ENCODE peak calls at places on chromosomes 3 and 15, in five cellular contexts. Z is fibroblast of the aortic adventitia, W is skeletal muscle cell, F is GM12865, O is neural progenitor cell. T is an unnamed sample.

GRCh38 chr3:59791774-59792308 is 742.0 kb upstream of the CFAP20DC start:
- DNase-seq in Z (no peak), W (no peak), F (no peak), O (no peak), T (no peak)

GRCh38 chr3:10599444-10599843 is 94.1 kb upstream of the ATP2B2 start:
- DNase-seq in Z (no peak), W (no peak), F (no peak), O (no peak), T (no peak)

GRCh38 chr3:108076564-108076963 is 14.3 kb downstream of the CD47 start:
- DNase-seq in Z (no peak), W (no peak), F (no peak), O (no peak), T (no peak)

GRCh38 chr3:133262371-133262770 is 137.5 kb upstream of the BFSP2 start:
- DNase-seq in Z (no peak), W (no peak), F (no peak), O (no peak), T (no peak)

GRCh38 chr15:59492389-59493377 is 54.7 kb downstream of the FAM81A start:
- DNase-seq in Z (peak), W (peak), F (peak), O (peak), T (peak)

GRCh38 chr3:135905058-135905724 is 60.3 kb upstream of the PPP2R3A start:
- DNase-seq in Z (peak), W (no peak), F (no peak), O (peak), T (no peak)

GRCh38 chr3:151145713-151146070 is 57.3 kb downstream of the GPR171 start:
- DNase-seq in Z (no peak), W (no peak), F (no peak), O (no peak), T (no peak)

GRCh38 chr15:63218114-63218808 is 28.9 kb downstream of the RAB8B start:
- DNase-seq in Z (peak), W (no peak), F (no peak), O (no peak), T (peak)

GRCh38 chr15:99979371-99979770 is 246.1 kb upstream of the LYSMD4 start:
- DNase-seq in Z (no peak), W (no peak), F (no peak), O (no peak), T (no peak)

GRCh38 chr15:39919740-39920509 is at the start of gene GPR176:
- DNase-seq in Z (peak), W (peak), F (no peak), O (peak), T (peak)

GRCh38 chr3:123424321-123424998 is 24.4 kb downstream of the ADCY5 start:
- DNase-seq in Z (peak), W (no peak), F (no peak), O (no peak), T (no peak)

GRCh38 chr15:71748327-71748726 is 62.0 kb upstream of the NR2E3 start:
- DNase-seq in Z (no peak), W (no peak), F (peak), O (no peak), T (peak)

GRCh38 chr3:174377096-174377495 is 482.0 kb upstream of the NAALADL2 start:
- DNase-seq in Z (no peak), W (no peak), F (no peak), O (no peak), T (no peak)

GRCh38 chr3:150545419-150546225 is 674 bp downstream of the SERP1 start:
- DNase-seq in Z (peak), W (no peak), F (peak), O (peak), T (no peak)

GRCh38 chr3:171284308-171285075 is 175.7 kb downstream of the TNIK start:
- DNase-seq in Z (peak), W (peak), F (peak), O (no peak), T (peak)

GRCh38 chr3:11600501-11601282 is 43.0 kb downstream of the VGLL4 start:
- DNase-seq in Z (peak), W (peak), F (no peak), O (peak), T (peak)

GRCh38 chr15:85312925-85313324 is 67.5 kb upstream of the AKAP13 start:
- DNase-seq in Z (peak), W (no peak), F (no peak), O (no peak), T (no peak)

GRCh38 chr15:52511084-52511483 is 17.6 kb downstream of the MYO5A start:
- DNase-seq in Z (no peak), W (no peak), F (no peak), O (no peak), T (no peak)

GRCh38 chr15:66838202-66838601 is 136.2 kb downstream of the SMAD6 start:
- DNase-seq in Z (no peak), W (no peak), F (no peak), O (no peak), T (no peak)

GRCh38 chr3:186254676-186255665 is 107.1 kb downstream of the DGKG start:
- DNase-seq in Z (no peak), W (no peak), F (peak), O (no peak), T (no peak)

GRCh38 chr3:54600441-54601204 is 327.2 kb downstream of the LRTM1 start:
- DNase-seq in Z (no peak), W (no peak), F (no peak), O (peak), T (no peak)

GRCh38 chr15:58410353-58410752 is 21.4 kb upstream of the LIPC start:
- DNase-seq in Z (peak), W (no peak), F (peak), O (no peak), T (no peak)

GRCh38 chr3:105523496-105523895 is 156.8 kb downstream of the ALCAM start:
- DNase-seq in Z (no peak), W (no peak), F (no peak), O (no peak), T (no peak)

GRCh38 chr3:58564456-58565160 is 12.6 kb downstream of the FAM107A start:
- DNase-seq in Z (peak), W (peak), F (no peak), O (no peak), T (peak)

GRCh38 chr3:107767897-107768605 is 245.3 kb downstream of the BBX start:
- DNase-seq in Z (peak), W (no peak), F (no peak), O (no peak), T (no peak)

GRCh38 chr3:42651248-42652091 is 2.0 kb upstream of the ZBTB47 start:
- DNase-seq in Z (peak), W (no peak), F (no peak), O (no peak), T (peak)

GRCh38 chr15:66854012-66854965 is 152.3 kb downstream of the SMAD6 start:
- DNase-seq in Z (no peak), W (no peak), F (no peak), O (no peak), T (no peak)

GRCh38 chr15:40054746-40055575 is 16.0 kb upstream of the SRP14 start:
- DNase-seq in Z (peak), W (peak), F (peak), O (peak), T (peak)

GRCh38 chr15:31228980-31229826 is 97.4 kb upstream of the KLF13 start:
- DNase-seq in Z (no peak), W (no peak), F (peak), O (peak), T (no peak)

GRCh38 chr15:57158997-57159668 is 217.2 kb upstream of the CGNL1 start:
- DNase-seq in Z (no peak), W (no peak), F (no peak), O (no peak), T (no peak)

GRCh38 chr3:46245155-46245554 is 2.9 kb downstream of the CCR3 start:
- DNase-seq in Z (no peak), W (no peak), F (no peak), O (no peak), T (no peak)

GRCh38 chr3:123793425-123793824 is 90.7 kb downstream of the MYLK start:
- DNase-seq in Z (no peak), W (no peak), F (no peak), O (no peak), T (no peak)

GRCh38 chr15:87604857-87605446 is 651.6 kb downstream of the NTRK3 start:
- DNase-seq in Z (peak), W (no peak), F (peak), O (peak), T (no peak)
- H3K4me3 ChIP-seq in Z (no peak), W (no peak), F (no peak), O (no peak), T (no peak)

GRCh38 chr3:48518069-48518468 is 14.1 kb upstream of the SHISA5 start:
- DNase-seq in Z (no peak), W (no peak), F (no peak), O (no peak), T (no peak)

GRCh38 chr3:48519244-48519643 is 15.3 kb upstream of the SHISA5 start:
- DNase-seq in Z (no peak), W (no peak), F (no peak), O (no peak), T (no peak)

GRCh38 chr3:48514431-48515227 is 10.7 kb upstream of the SHISA5 start:
- DNase-seq in Z (no peak), W (no peak), F (peak), O (no peak), T (no peak)

GRCh38 chr3:48518755-48519154 is 14.8 kb upstream of the SHISA5 start:
- DNase-seq in Z (no peak), W (no peak), F (no peak), O (no peak), T (no peak)

GRCh38 chr3:48516571-48516970 is 12.6 kb upstream of the SHISA5 start:
- DNase-seq in Z (no peak), W (no peak), F (no peak), O (no peak), T (no peak)
- H3K4me3 ChIP-seq in Z (no peak), W (no peak), F (no peak), O (no peak), T (no peak)

DNA sequence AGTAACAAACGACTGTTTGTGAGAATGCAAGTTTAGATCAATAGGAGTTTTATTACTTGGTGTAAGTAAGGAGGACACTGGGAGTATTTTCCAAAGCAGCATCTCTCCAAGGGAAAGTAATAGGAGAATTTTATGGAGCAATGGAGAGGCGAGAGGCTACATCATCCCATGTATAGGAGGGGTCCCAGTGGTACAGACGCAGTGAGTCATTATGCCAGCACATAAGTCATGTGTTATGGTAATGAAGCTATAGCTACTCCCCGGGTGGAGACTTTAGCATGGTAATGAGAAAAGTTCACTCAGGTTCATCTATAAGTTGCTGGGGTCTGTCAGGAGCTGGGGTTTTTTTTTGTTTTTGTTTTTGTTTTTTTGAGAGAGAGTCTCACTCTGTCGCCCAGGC is 29.5 kb upstream of the ZNF445 start:
- DNase-seq in Z (no peak), W (no peak), F (no peak), O (no peak), T (no peak)
- H3K4me3 ChIP-seq in Z (no peak), W (no peak), F (no peak), O (no peak), T (no peak)

GRCh38 chr3:100518983-100519382 is 26.6 kb downstream of the TMEM45A start:
- DNase-seq in Z (peak), W (no peak), F (no peak), O (no peak), T (no peak)
- H3K4me3 ChIP-seq in Z (no peak), W (no peak), F (no peak), O (no peak), T (no peak)

GRCh38 chr3:51389423-51390183 is 1.5 kb upstream of the RBM15B start:
- DNase-seq in Z (peak), W (no peak), F (peak), O (peak), T (no peak)
- H3K4me3 ChIP-seq in Z (no peak), W (no peak), F (no peak), O (no peak), T (no peak)

DNA sequence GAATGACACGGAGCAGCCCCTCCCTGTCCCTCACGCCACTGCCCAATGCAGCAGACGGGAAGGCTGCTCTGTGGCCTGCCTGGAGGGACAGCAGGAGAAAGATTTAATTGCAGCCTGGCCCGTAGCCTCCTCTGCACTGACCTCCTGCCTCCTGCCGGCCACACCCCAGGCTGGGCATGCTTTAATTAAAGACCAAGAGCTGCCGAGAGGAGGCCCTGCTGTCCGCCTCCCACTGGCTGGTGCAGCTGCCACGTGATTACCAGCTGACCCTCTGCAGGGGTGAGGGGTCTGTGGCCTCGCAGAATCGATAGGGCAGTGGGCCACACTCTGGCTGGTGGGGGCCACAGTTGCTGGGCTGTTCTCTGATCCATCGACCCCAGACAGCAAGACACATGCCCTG is 100.2 kb upstream of the PRR23E start:
- DNase-seq in Z (no peak), W (no peak), F (no peak), O (peak), T (no peak)
- H3K4me3 ChIP-seq in Z (no peak), W (no peak), F (no peak), O (no peak), T (no peak)

GRCh38 chr3:177105623-177106022 is 91.7 kb downstream of the TBL1XR1 start:
- DNase-seq in Z (no peak), W (no peak), F (no peak), O (no peak), T (no peak)
- H3K4me3 ChIP-seq in Z (no peak), W (no peak), F (no peak), O (no peak), T (no peak)

T was measured in kidney epithelial cell.